ENCODE peak calls at places on chromosomes 1 and 21, in nine cellular contexts. U, Z, E, J, H, N, S, T and R are unnamed samples.

GRCh38 chr1:99503276-99503747 is 142.6 kb upstream of the PALMD start:
- DNase-seq in U (no peak), Z (no peak), E (no peak), J (peak; percentile 76), H (peak; percentile 18), N (no peak), S (peak; percentile 71), T (peak; percentile 59), R (no peak)

GRCh38 chr1:37763791-37764741 is 854 bp downstream of the EPHA10 start:
- DNase-seq in U (no peak), Z (peak; percentile 26), E (no peak), J (peak; percentile 11), H (no peak), N (no peak), S (peak; percentile 24), T (peak; percentile 68), R (peak; percentile 21)

GRCh38 chr1:180234369-180235076 is 4.5 kb downstream of the LHX4 start:
- DNase-seq in U (no peak), Z (no peak), E (no peak), J (no peak), H (no peak), N (no peak), S (no peak), T (no peak), R (no peak)

GRCh38 chr1:118902299-118903270 is 85.6 kb downstream of the TBX15 start:
- DNase-seq in U (no peak), Z (no peak), E (no peak), J (peak; percentile 57), H (no peak), N (no peak), S (peak; percentile 9), T (peak; percentile 20), R (no peak)

GRCh38 chr1:184953600-184954219 is 20.6 kb downstream of the NIBAN1 start:
- DNase-seq in U (no peak), Z (no peak), E (no peak), J (peak; percentile 53), H (peak; percentile 70), N (no peak), S (peak; percentile 61), T (peak; percentile 57), R (no peak)

GRCh38 chr1:12525311-12526181 is 92.5 kb downstream of the DHRS3 start:
- DNase-seq in U (peak; percentile 79), Z (peak; percentile 91), E (peak; percentile 79), J (peak; percentile 45), H (no peak), N (no peak), S (peak; percentile 34), T (peak; percentile 33), R (no peak)

GRCh38 chr21:35197191-35197590 is 148.1 kb upstream of the RUNX1 start:
- DNase-seq in U (no peak), Z (no peak), E (no peak), J (no peak), H (no peak), N (no peak), S (peak; percentile 42), T (peak; percentile 50), R (no peak)

GRCh38 chr1:223831755-223832636 is 13.8 kb downstream of the TP53BP2 start:
- DNase-seq in U (no peak), Z (no peak), E (peak; percentile 40), J (peak; percentile 44), H (no peak), N (no peak), S (peak; percentile 74), T (peak; percentile 53), R (no peak)

GRCh38 chr21:27807596-27807995 is 840.7 kb upstream of the ADAMTS5 start:
- DNase-seq in U (no peak), Z (no peak), E (no peak), J (no peak), H (no peak), N (no peak), S (no peak), T (peak; percentile 56), R (no peak)

GRCh38 chr1:237938553-237938952 is 47.8 kb upstream of the ZP4 start:
- DNase-seq in U (no peak), Z (no peak), E (peak; percentile 28), J (no peak), H (no peak), N (no peak), S (no peak), T (no peak), R (no peak)

GRCh38 chr1:159090566-159091546 is 14.3 kb upstream of the AIM2 start:
- DNase-seq in U (no peak), Z (no peak), E (no peak), J (no peak), H (no peak), N (no peak), S (peak; percentile 37), T (peak; percentile 66), R (no peak)

GRCh38 chr1:110069302-110070281 is 880 bp downstream of the ALX3 start:
- DNase-seq in U (no peak), Z (no peak), E (no peak), J (no peak), H (no peak), N (no peak), S (no peak), T (no peak), R (no peak)

GRCh38 chr1:204306076-204306475 is 53.7 kb downstream of the PLEKHA6 start:
- DNase-seq in U (no peak), Z (no peak), E (no peak), J (no peak), H (no peak), N (no peak), S (no peak), T (no peak), R (no peak)

GRCh38 chr1:204299828-204300365 is 59.8 kb downstream of the PLEKHA6 start:
- DNase-seq in U (no peak), Z (no peak), E (no peak), J (no peak), H (no peak), N (no peak), S (no peak), T (peak; percentile 18), R (no peak)

GRCh38 chr1:204304067-204304466 is 55.7 kb downstream of the PLEKHA6 start:
- DNase-seq in U (no peak), Z (no peak), E (no peak), J (no peak), H (no peak), N (no peak), S (no peak), T (peak; percentile 32), R (no peak)

GRCh38 chr1:204301171-204301957 is 58.4 kb downstream of the PLEKHA6 start:
- DNase-seq in U (no peak), Z (no peak), E (no peak), J (no peak), H (no peak), N (peak; percentile 83), S (no peak), T (peak; percentile 36), R (no peak)

GRCh38 chr1:204302769-204303168 is 57.0 kb downstream of the PLEKHA6 start:
- DNase-seq in U (no peak), Z (no peak), E (no peak), J (no peak), H (no peak), N (no peak), S (no peak), T (no peak), R (no peak)
- TF ChIP-seq CTCF in U (no peak), Z (no peak), E (peak; percentile 9), J (no peak), H (no peak), N (no peak), S (no peak), T (no peak), R (no peak)

GRCh38 chr1:53406551-53407235 is 52.5 kb upstream of the DMRTB1 start:
- DNase-seq in U (no peak), Z (no peak), E (no peak), J (no peak), H (no peak), N (no peak), S (no peak), T (no peak), R (no peak)

GRCh38 chr1:53402891-53403655 is 56.1 kb upstream of the DMRTB1 start:
- DNase-seq in U (no peak), Z (no peak), E (no peak), J (no peak), H (no peak), N (no peak), S (no peak), T (no peak), R (no peak)

GRCh38 chr1:53408755-53409129 is 50.5 kb upstream of the DMRTB1 start:
- DNase-seq in U (no peak), Z (no peak), E (no peak), J (no peak), H (no peak), N (no peak), S (no peak), T (no peak), R (no peak)

GRCh38 chr1:53408013-53408754 is 51.0 kb upstream of the DMRTB1 start:
- DNase-seq in U (no peak), Z (no peak), E (no peak), J (no peak), H (no peak), N (no peak), S (no peak), T (no peak), R (no peak)

GRCh38 chr1:53405737-53406136 is 53.5 kb upstream of the DMRTB1 start:
- DNase-seq in U (no peak), Z (no peak), E (no peak), J (no peak), H (no peak), N (no peak), S (no peak), T (no peak), R (no peak)
- H3K4me3 ChIP-seq in U (no peak overlapping the region), Z (no peak overlapping the region), E (no peak overlapping the region), J (no peak overlapping the region), H (no peak overlapping the region), N (no peak overlapping the region), S (no peak overlapping the region), T (no peak overlapping the region), R (no peak overlapping the region)

DNA sequence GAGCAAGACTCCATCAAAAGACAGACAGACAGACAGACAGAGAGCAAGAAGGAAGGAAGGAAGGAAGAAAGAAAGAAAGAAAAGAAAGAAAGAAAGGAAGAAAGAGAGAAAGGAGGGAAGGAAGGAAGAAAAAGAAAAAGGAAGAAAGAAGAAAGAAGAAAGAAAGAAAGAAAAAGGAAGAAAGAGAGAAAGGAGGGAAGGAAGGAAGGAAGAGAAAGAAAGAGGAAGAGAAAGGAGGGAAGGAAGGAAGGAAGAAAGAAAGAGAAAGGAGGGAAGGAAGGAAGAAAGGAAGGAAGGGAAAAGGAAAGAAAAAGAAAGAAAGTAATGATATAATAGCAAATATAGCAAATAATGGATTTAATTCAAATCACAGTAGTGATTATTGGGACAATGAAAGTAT is 32.7 kb downstream of the CHML start:
- DNase-seq in U (no peak), Z (no peak), E (no peak), J (no peak), H (no peak), N (no peak), S (no peak), T (no peak), R (no peak)
- TF ChIP-seq CTCF in U (no peak), Z (no peak), E (no peak), J (no peak), H (no peak), N (no peak), S (no peak), T (no peak), R (no peak)

DNA sequence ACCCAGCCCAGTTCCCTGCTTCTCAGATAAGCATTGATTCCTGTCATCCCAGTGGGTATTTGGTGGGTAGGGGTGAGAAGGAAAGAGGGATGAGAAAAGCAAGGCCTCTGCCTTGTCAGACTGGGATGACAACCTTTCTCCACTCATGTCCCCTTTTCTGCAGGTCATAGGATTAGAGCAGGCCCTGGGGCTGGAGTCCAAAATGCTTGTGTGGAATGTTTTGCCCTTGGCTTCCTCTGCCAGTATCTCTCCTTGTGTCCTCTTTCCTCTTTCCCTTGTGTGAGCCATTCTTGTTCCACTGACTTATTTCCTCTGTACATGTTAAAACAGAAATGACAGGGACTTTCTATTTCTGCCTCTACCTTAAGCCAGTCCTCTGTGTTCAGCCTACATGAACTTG is 4.1 kb downstream of the ATP2B4 start:
- DNase-seq in U (no peak), Z (no peak), E (no peak), J (no peak), H (no peak), N (no peak), S (no peak), T (peak; percentile 29), R (no peak)
- H3K4me3 ChIP-seq in U (peak overlapping the region; percentile 61), Z (no peak overlapping the region), E (no peak overlapping the region), J (no peak overlapping the region), H (no peak overlapping the region), N (no peak overlapping the region), S (no peak overlapping the region), T (peak overlapping the region; percentile 1), R (no peak overlapping the region)